ENCODE peak calls at places on chromosomes 1 and 21, in four cellular contexts. One of them, this sample, is unnamed.
A peak's percentile ranks its signal among the peaks of the same experiment; 100 is the strongest.

GRCh38 chr1:179205284-179205683 is 24.2 kb downstream of the ABL2 start:
- DNase-seq in heart right ventricle: no peak
- DNase-seq in ELR: peak; percentile 23
- DNase-seq in naive thymus-derived CD8-positive, alpha-beta T cell: no peak
- DNase-seq in this sample: no peak

GRCh38 chr21:44018813-44019567 is 6.9 kb downstream of the TRAPPC10 start:
- DNase-seq in naive thymus-derived CD8-positive, alpha-beta T cell: no peak
- DNase-seq in ELR: no peak
- DNase-seq in heart right ventricle: no peak
- DNase-seq in this sample: no peak

GRCh38 chr1:174021611-174022079 is 512 bp downstream of the RC3H1 start:
- DNase-seq in heart right ventricle: peak; percentile 37
- DNase-seq in naive thymus-derived CD8-positive, alpha-beta T cell: no peak
- DNase-seq in ELR: peak; percentile 67
- DNase-seq in this sample: no peak

GRCh38 chr21:26405735-26406361 is 167.2 kb downstream of the CYYR1 start:
- DNase-seq in naive thymus-derived CD8-positive, alpha-beta T cell: no peak
- DNase-seq in heart right ventricle: no peak
- DNase-seq in ELR: peak; percentile 88
- DNase-seq in this sample: no peak

GRCh38 chr1:77828098-77828497 is 48.6 kb downstream of the MIGA1 start:
- DNase-seq in naive thymus-derived CD8-positive, alpha-beta T cell: no peak
- DNase-seq in heart right ventricle: no peak
- DNase-seq in ELR: no peak
- DNase-seq in this sample: no peak

GRCh38 chr1:189880135-189880534 is 597.5 kb downstream of the BRINP3 start:
- DNase-seq in heart right ventricle: no peak
- DNase-seq in naive thymus-derived CD8-positive, alpha-beta T cell: no peak
- DNase-seq in ELR: no peak
- DNase-seq in this sample: no peak

GRCh38 chr1:24168246-24168645 is 18.8 kb downstream of the IFNLR1 start:
- DNase-seq in heart right ventricle: no peak
- DNase-seq in ELR: no peak
- DNase-seq in naive thymus-derived CD8-positive, alpha-beta T cell: no peak
- DNase-seq in this sample: no peak

GRCh38 chr21:41130883-41131282 is 37.1 kb upstream of the BACE2 start:
- DNase-seq in naive thymus-derived CD8-positive, alpha-beta T cell: no peak
- DNase-seq in heart right ventricle: no peak
- DNase-seq in ELR: no peak
- DNase-seq in this sample: no peak

GRCh38 chr1:154757149-154757548 is 112.9 kb downstream of the KCNN3 start:
- DNase-seq in naive thymus-derived CD8-positive, alpha-beta T cell: no peak
- DNase-seq in ELR: no peak
- DNase-seq in heart right ventricle: no peak
- DNase-seq in this sample: no peak

GRCh38 chr21:34878501-34878900 is 170.6 kb downstream of the RUNX1 start:
- DNase-seq in naive thymus-derived CD8-positive, alpha-beta T cell: no peak
- DNase-seq in heart right ventricle: no peak
- DNase-seq in ELR: no peak
- DNase-seq in this sample: no peak

GRCh38 chr1:23624440-23624839 is 65.1 kb upstream of the ID3 start:
- DNase-seq in ELR: peak; percentile 16
- DNase-seq in naive thymus-derived CD8-positive, alpha-beta T cell: no peak
- DNase-seq in heart right ventricle: no peak
- DNase-seq in this sample: no peak

GRCh38 chr21:45227735-45228134 is 60.0 kb downstream of the POFUT2 start:
- DNase-seq in heart right ventricle: no peak
- DNase-seq in ELR: no peak
- DNase-seq in naive thymus-derived CD8-positive, alpha-beta T cell: no peak
- DNase-seq in this sample: no peak

GRCh38 chr1:21344750-21345443 is 54.6 kb upstream of the ECE1 start:
- DNase-seq in ELR: peak; percentile 44
- DNase-seq in naive thymus-derived CD8-positive, alpha-beta T cell: no peak
- DNase-seq in heart right ventricle: no peak
- DNase-seq in this sample: no peak

GRCh38 chr1:117166076-117166475 is 44.5 kb upstream of the TRIM45 start:
- DNase-seq in heart right ventricle: no peak
- DNase-seq in naive thymus-derived CD8-positive, alpha-beta T cell: no peak
- DNase-seq in ELR: peak; percentile 91
- DNase-seq in this sample: no peak

GRCh38 chr1:164515221-164515620 is 43.8 kb upstream of the PBX1 start:
- DNase-seq in naive thymus-derived CD8-positive, alpha-beta T cell: no peak
- DNase-seq in ELR: no peak
- DNase-seq in heart right ventricle: no peak
- DNase-seq in this sample: no peak

GRCh38 chr1:94326329-94326728 is 88.9 kb upstream of the ARHGAP29 start:
- DNase-seq in ELR: peak; percentile 53
- DNase-seq in naive thymus-derived CD8-positive, alpha-beta T cell: no peak
- DNase-seq in heart right ventricle: no peak
- DNase-seq in this sample: no peak

GRCh38 chr1:27436204-27437159 is 44.1 kb downstream of the GPR3 start:
- DNase-seq in naive thymus-derived CD8-positive, alpha-beta T cell: no peak
- DNase-seq in heart right ventricle: peak; percentile 53
- DNase-seq in ELR: peak; percentile 73
- DNase-seq in this sample: no peak

GRCh38 chr1:180611016-180611930 is 20.5 kb upstream of the XPR1 start:
- DNase-seq in ELR: no peak
- DNase-seq in heart right ventricle: peak; percentile 66
- DNase-seq in naive thymus-derived CD8-positive, alpha-beta T cell: no peak
- DNase-seq in this sample: no peak

GRCh38 chr1:179807291-179807690 is 64.2 kb downstream of the FAM163A start:
- DNase-seq in heart right ventricle: no peak
- DNase-seq in naive thymus-derived CD8-positive, alpha-beta T cell: no peak
- DNase-seq in ELR: no peak
- DNase-seq in this sample: no peak

GRCh38 chr1:46411601-46412341 is 17.7 kb downstream of the FAAH start:
- DNase-seq in heart right ventricle: no peak
- DNase-seq in naive thymus-derived CD8-positive, alpha-beta T cell: no peak
- DNase-seq in ELR: no peak
- DNase-seq in this sample: no peak

GRCh38 chr1:245856944-245857531 is 650.0 kb downstream of the SMYD3 start:
- DNase-seq in naive thymus-derived CD8-positive, alpha-beta T cell: no peak
- DNase-seq in ELR: peak; percentile 82
- DNase-seq in heart right ventricle: no peak
- DNase-seq in this sample: no peak

GRCh38 chr1:187051618-187052232 is 223.0 kb downstream of the PLA2G4A start:
- DNase-seq in heart right ventricle: peak; percentile 11
- DNase-seq in naive thymus-derived CD8-positive, alpha-beta T cell: peak; percentile 31
- DNase-seq in ELR: peak; percentile 60
- DNase-seq in this sample: peak; percentile 50

GRCh38 chr1:200979574-200980451 is 43.7 kb downstream of the KIF21B start:
- DNase-seq in naive thymus-derived CD8-positive, alpha-beta T cell: peak; percentile 47
- DNase-seq in ELR: peak; percentile 60
- DNase-seq in heart right ventricle: no peak
- DNase-seq in this sample: no peak

GRCh38 chr1:180482425-180483275 is 19.7 kb downstream of the ACBD6 start:
- DNase-seq in ELR: peak; percentile 73
- DNase-seq in naive thymus-derived CD8-positive, alpha-beta T cell: peak; percentile 45
- DNase-seq in heart right ventricle: peak; percentile 13
- DNase-seq in this sample: no peak

GRCh38 chr1:17259233-17259873 is 10.5 kb downstream of the PADI3 start:
- DNase-seq in ELR: peak; percentile 77
- DNase-seq in naive thymus-derived CD8-positive, alpha-beta T cell: no peak
- DNase-seq in heart right ventricle: no peak
- DNase-seq in this sample: no peak

GRCh38 chr1:2894381-2895041 is 93.0 kb upstream of the TTC34 start:
- DNase-seq in naive thymus-derived CD8-positive, alpha-beta T cell: peak; percentile 21
- DNase-seq in ELR: no peak
- DNase-seq in heart right ventricle: no peak
- DNase-seq in this sample: no peak

GRCh38 chr1:100279358-100279923 is 13.4 kb downstream of the RTCA start:
- DNase-seq in ELR: no peak
- DNase-seq in heart right ventricle: no peak
- DNase-seq in naive thymus-derived CD8-positive, alpha-beta T cell: no peak
- DNase-seq in this sample: no peak

GRCh38 chr1:70090875-70091274 is 114.5 kb downstream of the LRRC40 start:
- DNase-seq in naive thymus-derived CD8-positive, alpha-beta T cell: no peak
- DNase-seq in heart right ventricle: no peak
- DNase-seq in ELR: peak; percentile 84
- DNase-seq in this sample: no peak

GRCh38 chr1:77282866-77283539 is 1.2 kb downstream of the AK5 start:
- DNase-seq in ELR: peak; percentile 35
- DNase-seq in heart right ventricle: no peak
- DNase-seq in naive thymus-derived CD8-positive, alpha-beta T cell: peak; percentile 25
- DNase-seq in this sample: no peak

GRCh38 chr1:147472953-147473734 is 68.2 kb upstream of the BCL9 start:
- DNase-seq in naive thymus-derived CD8-positive, alpha-beta T cell: no peak
- DNase-seq in heart right ventricle: no peak
- DNase-seq in ELR: no peak
- DNase-seq in this sample: no peak

GRCh38 chr1:94855307-94855700 is 35.1 kb downstream of the SLC44A3 start:
- DNase-seq in naive thymus-derived CD8-positive, alpha-beta T cell: no peak
- DNase-seq in ELR: no peak
- DNase-seq in heart right ventricle: no peak
- DNase-seq in this sample: no peak

GRCh38 chr1:1264868-1265272 is 8.8 kb downstream of the UBE2J2 start:
- DNase-seq in ELR: peak; percentile 100
- DNase-seq in naive thymus-derived CD8-positive, alpha-beta T cell: no peak
- DNase-seq in heart right ventricle: no peak
- DNase-seq in this sample: no peak

GRCh38 chr1:239997515-239998311 is 94.0 kb upstream of the FMN2 start:
- DNase-seq in heart right ventricle: no peak
- DNase-seq in naive thymus-derived CD8-positive, alpha-beta T cell: no peak
- DNase-seq in ELR: peak; percentile 65
- DNase-seq in this sample: no peak